ENCODE peak calls at places on chromosomes 16 and 17, in six cellular contexts. A is AG09319; U is astrocyte of the spinal cord; O is effector memory CD4-positive, alpha-beta T cell; I is activated CD8-positive, alpha-beta T cell treated with anti-CD3 and anti-CD28 coated beads, Interleukin-2, amount 10 ng/mL, durations not matched to agents 7 days and 5 days; J is heart right ventricle. T is an unnamed sample.

GRCh38 chr17:30274887-30275286 is 16.9 kb downstream of the BLMH start:
- DNase-seq in A (no peak), U (no peak), O (no peak), I (no peak), J (no peak), T (no peak)

GRCh38 chr17:81339502-81340296 is 44.6 kb upstream of the SLC38A10 start:
- DNase-seq in A (no peak), U (no peak), O (no peak), I (no peak), J (no peak), T (no peak)

GRCh38 chr17:13958773-13959172 is 110.5 kb upstream of the COX10 start:
- DNase-seq in A (no peak), U (no peak), O (no peak), I (no peak), J (no peak), T (no peak)

GRCh38 chr17:10843806-10844205 is 5.9 kb upstream of the PIRT start:
- DNase-seq in A (no peak), U (no peak), O (no peak), I (no peak), J (no peak), T (no peak)

GRCh38 chr17:62705116-62705515 is 77.6 kb downstream of the MRC2 start:
- DNase-seq in A (no peak), U (no peak), O (no peak), I (no peak), J (no peak), T (peak; percentile 6)

GRCh38 chr17:51653902-51654301 is 393.6 kb downstream of the UTP18 start:
- DNase-seq in A (no peak), U (no peak), O (no peak), I (no peak), J (no peak), T (no peak)

GRCh38 chr17:47618416-47618815 is 31.3 kb upstream of the KPNB1 start:
- DNase-seq in A (no peak), U (no peak), O (no peak), I (no peak), J (no peak), T (no peak)

GRCh38 chr16:84813141-84813933 is 6.4 kb upstream of the CRISPLD2 start:
- DNase-seq in A (no peak), U (no peak), O (no peak), I (no peak), J (no peak), T (no peak)

GRCh38 chr16:8872967-8873865 is 4.4 kb upstream of the CARHSP1 start:
- DNase-seq in A (no peak), U (no peak), O (no peak), I (no peak), J (no peak), T (no peak)

GRCh38 chr17:49891694-49892389 is 44.0 kb upstream of the TAC4 start:
- DNase-seq in A (no peak), U (no peak), O (no peak), I (no peak), J (no peak), T (no peak)

GRCh38 chr16:456891-457483 is 31.5 kb downstream of the RAB11FIP3 start:
- DNase-seq in A (no peak), U (peak; percentile 38), O (no peak), I (no peak), J (no peak), T (no peak)

GRCh38 chr17:80694992-80695912 is 150.6 kb downstream of the RPTOR start:
- DNase-seq in A (no peak), U (no peak), O (no peak), I (no peak), J (no peak), T (no peak)

GRCh38 chr17:1764274-1764673 is 2.4 kb downstream of the SERPINF1 start:
- DNase-seq in A (peak; percentile 71), U (peak; percentile 79), O (peak; percentile 42), I (peak; percentile 90), J (peak; percentile 71), T (peak; percentile 88)

GRCh38 chr16:27792486-27793275 is 242.7 kb downstream of the KATNIP start:
- DNase-seq in A (no peak), U (no peak), O (no peak), I (no peak), J (no peak), T (no peak)

GRCh38 chr16:68592466-68593337 is 52.4 kb upstream of the CDH3 start:
- DNase-seq in A (no peak), U (no peak), O (no peak), I (peak; percentile 30), J (no peak), T (no peak)

GRCh38 chr17:27218719-27219488 is 75.0 kb upstream of the WSB1 start:
- DNase-seq in A (no peak), U (no peak), O (no peak), I (no peak), J (no peak), T (no peak)

GRCh38 chr17:42227849-42228696 is 33.8 kb upstream of the GHDC start:
- DNase-seq in A (no peak), U (no peak), O (no peak), I (no peak), J (no peak), T (no peak)

GRCh38 chr17:12729086-12729485 is 60.2 kb upstream of the ARHGAP44 start:
- DNase-seq in A (no peak), U (no peak), O (no peak), I (no peak), J (no peak), T (peak; percentile 81)

GRCh38 chr16:23145186-23145585 is 4.1 kb downstream of the USP31 start:
- DNase-seq in A (no peak), U (peak; percentile 34), O (no peak), I (no peak), J (no peak), T (no peak)

GRCh38 chr16:3652373-3653037 is 2.0 kb upstream of the DNASE1 start:
- DNase-seq in A (no peak), U (no peak), O (no peak), I (no peak), J (no peak), T (no peak)

GRCh38 chr17:64385187-64386083 is 5.2 kb downstream of the PECAM1 start:
- DNase-seq in A (peak; percentile 69), U (peak; percentile 92), O (no peak), I (peak; percentile 76), J (peak; percentile 31), T (peak; percentile 81)

GRCh38 chr17:61884864-61885263 is 21.5 kb upstream of the BRIP1 start:
- DNase-seq in A (no peak), U (no peak), O (no peak), I (no peak), J (no peak), T (no peak)

GRCh38 chr16:50622643-50623369 is 58.3 kb downstream of the SNX20 start:
- DNase-seq in A (no peak), U (no peak), O (no peak), I (no peak), J (no peak), T (no peak)

GRCh38 chr16:47592232-47592631 is 131.1 kb downstream of the PHKB start:
- DNase-seq in A (no peak), U (no peak), O (no peak), I (no peak), J (no peak), T (no peak)